ENCODE peak calls at places on chromosomes 12 and 14, in six cellular contexts. One of them, this sample, is unnamed.

GRCh38 chr12:89200217-89200616 is 152.1 kb downstream of the DUSP6 start:
- DNase-seq in trophoblast cell: no peak
- DNase-seq in IMR-90: no peak
- DNase-seq in mesenchymal stem cell: no peak
- DNase-seq in H9: no peak
- DNase-seq in H1: no peak
- DNase-seq in this sample: no peak

GRCh38 chr12:1523558-1524050 is 70.8 kb downstream of the FBXL14 start:
- DNase-seq in H1: peak
- DNase-seq in trophoblast cell: no peak
- DNase-seq in H9: peak
- DNase-seq in IMR-90: no peak
- DNase-seq in mesenchymal stem cell: no peak
- DNase-seq in this sample: no peak

GRCh38 chr14:105885561-105886320 is 359.4 kb downstream of the TMEM121 start:
- DNase-seq in H1: no peak
- DNase-seq in IMR-90: no peak
- DNase-seq in H9: no peak
- DNase-seq in mesenchymal stem cell: no peak
- DNase-seq in trophoblast cell: no peak
- DNase-seq in this sample: no peak

GRCh38 chr12:2244013-2244861 is 191.4 kb downstream of the CACNA1C start:
- DNase-seq in trophoblast cell: peak
- DNase-seq in IMR-90: peak
- DNase-seq in mesenchymal stem cell: peak
- DNase-seq in H9: peak
- DNase-seq in H1: no peak
- DNase-seq in this sample: peak

GRCh38 chr12:106629797-106630669 is 47.2 kb downstream of the RFX4 start:
- DNase-seq in H9: no peak
- DNase-seq in mesenchymal stem cell: no peak
- DNase-seq in trophoblast cell: no peak
- DNase-seq in IMR-90: no peak
- DNase-seq in H1: no peak
- DNase-seq in this sample: no peak

GRCh38 chr14:32509632-32510187 is 180.6 kb downstream of the AKAP6 start:
- DNase-seq in mesenchymal stem cell: peak
- DNase-seq in IMR-90: peak
- DNase-seq in H9: no peak
- DNase-seq in H1: no peak
- DNase-seq in trophoblast cell: peak
- DNase-seq in this sample: no peak

GRCh38 chr12:19783547-19784444 is 344.5 kb downstream of the AEBP2 start:
- DNase-seq in H9: peak
- DNase-seq in trophoblast cell: no peak
- DNase-seq in IMR-90: no peak
- DNase-seq in H1: no peak
- DNase-seq in mesenchymal stem cell: no peak
- DNase-seq in this sample: no peak

GRCh38 chr12:8123124-8123888 is at the start of gene CLEC4A:
- DNase-seq in mesenchymal stem cell: no peak
- DNase-seq in trophoblast cell: no peak
- DNase-seq in H9: no peak
- DNase-seq in H1: no peak
- DNase-seq in IMR-90: no peak
- DNase-seq in this sample: no peak

GRCh38 chr12:71541583-71541982 is 102.0 kb downstream of the LGR5 start:
- DNase-seq in mesenchymal stem cell: no peak
- DNase-seq in IMR-90: no peak
- DNase-seq in H1: no peak
- DNase-seq in H9: no peak
- DNase-seq in trophoblast cell: no peak
- DNase-seq in this sample: no peak

GRCh38 chr12:9750276-9751203 is 10.2 kb downstream of the CD69 start:
- DNase-seq in H9: peak
- DNase-seq in mesenchymal stem cell: peak
- DNase-seq in H1: no peak
- DNase-seq in IMR-90: peak
- DNase-seq in trophoblast cell: peak
- DNase-seq in this sample: peak

GRCh38 chr12:19852100-19852855 is 413.0 kb downstream of the AEBP2 start:
- DNase-seq in H9: no peak
- DNase-seq in H1: no peak
- DNase-seq in mesenchymal stem cell: no peak
- DNase-seq in trophoblast cell: peak
- DNase-seq in IMR-90: no peak
- DNase-seq in this sample: no peak

GRCh38 chr12:89087149-89087834 is 265.0 kb downstream of the DUSP6 start:
- DNase-seq in H1: no peak
- DNase-seq in trophoblast cell: peak
- DNase-seq in mesenchymal stem cell: no peak
- DNase-seq in H9: no peak
- DNase-seq in IMR-90: no peak
- DNase-seq in this sample: no peak

GRCh38 chr14:25049559-25050493 is at the start of gene STXBP6:
- DNase-seq in H1: peak
- DNase-seq in trophoblast cell: peak
- DNase-seq in H9: peak
- DNase-seq in IMR-90: peak
- DNase-seq in mesenchymal stem cell: peak
- DNase-seq in this sample: peak

GRCh38 chr14:100406505-100407131 is 83.5 kb downstream of the SLC25A47 start:
- DNase-seq in H9: no peak
- DNase-seq in mesenchymal stem cell: peak
- DNase-seq in H1: no peak
- DNase-seq in trophoblast cell: no peak
- DNase-seq in IMR-90: peak
- DNase-seq in this sample: no peak

GRCh38 chr14:61503167-61503801 is 181.9 kb downstream of the PRKCH start:
- DNase-seq in trophoblast cell: no peak
- DNase-seq in H9: no peak
- DNase-seq in H1: no peak
- DNase-seq in mesenchymal stem cell: no peak
- DNase-seq in IMR-90: peak
- DNase-seq in this sample: no peak

GRCh38 chr14:90061849-90062794 is at the start of gene KCNK13:
- DNase-seq in trophoblast cell: peak
- DNase-seq in mesenchymal stem cell: peak
- DNase-seq in IMR-90: no peak
- DNase-seq in H1: peak
- DNase-seq in H9: peak
- DNase-seq in this sample: peak

GRCh38 chr14:72366619-72367018 is 434.4 kb downstream of the RGS6 start:
- DNase-seq in mesenchymal stem cell: no peak
- DNase-seq in H1: no peak
- DNase-seq in trophoblast cell: no peak
- DNase-seq in H9: no peak
- DNase-seq in IMR-90: no peak
- DNase-seq in this sample: no peak

GRCh38 chr14:89351958-89352404 is 65.1 kb downstream of the FOXN3 start:
- DNase-seq in IMR-90: no peak
- DNase-seq in H9: no peak
- DNase-seq in trophoblast cell: no peak
- DNase-seq in H1: peak
- DNase-seq in mesenchymal stem cell: peak
- DNase-seq in this sample: no peak

GRCh38 chr12:19298837-19299605 is 140.3 kb upstream of the AEBP2 start:
- DNase-seq in mesenchymal stem cell: no peak
- DNase-seq in H1: no peak
- DNase-seq in IMR-90: no peak
- DNase-seq in H9: no peak
- DNase-seq in trophoblast cell: peak
- DNase-seq in this sample: no peak

GRCh38 chr14:89540009-89540829 is 123.2 kb upstream of the FOXN3 start:
- DNase-seq in mesenchymal stem cell: no peak
- DNase-seq in IMR-90: peak
- DNase-seq in H9: no peak
- DNase-seq in trophoblast cell: peak
- DNase-seq in H1: no peak
- DNase-seq in this sample: no peak

GRCh38 chr12:26688344-26688904 is 144.6 kb downstream of the ITPR2 start:
- DNase-seq in mesenchymal stem cell: no peak
- DNase-seq in IMR-90: no peak
- DNase-seq in H1: no peak
- DNase-seq in H9: no peak
- DNase-seq in trophoblast cell: no peak
- DNase-seq in this sample: no peak

GRCh38 chr12:133181238-133181959 is at the start of gene ZNF268:
- DNase-seq in trophoblast cell: peak
- DNase-seq in IMR-90: peak
- DNase-seq in H9: peak
- DNase-seq in H1: peak
- DNase-seq in mesenchymal stem cell: peak
- DNase-seq in this sample: peak

GRCh38 chr12:133174901-133175300 is 6.4 kb upstream of the ZNF268 start:
- DNase-seq in H1: no peak
- DNase-seq in trophoblast cell: no peak
- DNase-seq in mesenchymal stem cell: no peak
- DNase-seq in H9: no peak
- DNase-seq in IMR-90: no peak
- DNase-seq in this sample: no peak

GRCh38 chr12:133180669-133181068 is 626 bp upstream of the ZNF268 start:
- DNase-seq in IMR-90: no peak
- DNase-seq in trophoblast cell: no peak
- DNase-seq in mesenchymal stem cell: no peak
- DNase-seq in H1: no peak
- DNase-seq in H9: no peak
- DNase-seq in this sample: no peak
- H2AFZ ChIP-seq in IMR-90: no peak
- H2AFZ ChIP-seq in trophoblast cell: no peak
- H2AFZ ChIP-seq in mesenchymal stem cell: no peak
- H2AFZ ChIP-seq in H1: no peak
- H2AFZ ChIP-seq in H9: no peak
- H2AFZ ChIP-seq in this sample: peak

GRCh38 chr14:68407275-68407674 is 385.6 kb downstream of the ZFP36L1 start:
- DNase-seq in IMR-90: peak
- DNase-seq in mesenchymal stem cell: no peak
- DNase-seq in H9: no peak
- DNase-seq in trophoblast cell: no peak
- DNase-seq in H1: no peak
- DNase-seq in this sample: no peak
- H3K14ac ChIP-seq in IMR-90: no peak
- H3K14ac ChIP-seq in mesenchymal stem cell: no peak
- H3K14ac ChIP-seq in H9: no peak
- H3K14ac ChIP-seq in trophoblast cell: no peak
- H3K14ac ChIP-seq in H1: no peak
- H3K14ac ChIP-seq in this sample: no peak

GRCh38 chr12:68495666-68496065 is 115.0 kb upstream of the RAP1B start:
- DNase-seq in mesenchymal stem cell: peak
- DNase-seq in trophoblast cell: no peak
- DNase-seq in IMR-90: peak
- DNase-seq in H1: no peak
- DNase-seq in H9: no peak
- DNase-seq in this sample: no peak

GRCh38 chr12:68487721-68488309 is 122.9 kb upstream of the RAP1B start:
- DNase-seq in H9: peak
- DNase-seq in mesenchymal stem cell: no peak
- DNase-seq in trophoblast cell: no peak
- DNase-seq in IMR-90: no peak
- DNase-seq in H1: no peak
- DNase-seq in this sample: no peak

GRCh38 chr12:68489273-68489672 is 121.4 kb upstream of the RAP1B start:
- DNase-seq in H1: no peak
- DNase-seq in H9: no peak
- DNase-seq in trophoblast cell: no peak
- DNase-seq in mesenchymal stem cell: no peak
- DNase-seq in IMR-90: no peak
- DNase-seq in this sample: no peak

GRCh38 chr12:68491204-68491960 is 119.3 kb upstream of the RAP1B start:
- DNase-seq in IMR-90: no peak
- DNase-seq in trophoblast cell: no peak
- DNase-seq in H9: no peak
- DNase-seq in mesenchymal stem cell: no peak
- DNase-seq in H1: no peak
- DNase-seq in this sample: no peak

DNA sequence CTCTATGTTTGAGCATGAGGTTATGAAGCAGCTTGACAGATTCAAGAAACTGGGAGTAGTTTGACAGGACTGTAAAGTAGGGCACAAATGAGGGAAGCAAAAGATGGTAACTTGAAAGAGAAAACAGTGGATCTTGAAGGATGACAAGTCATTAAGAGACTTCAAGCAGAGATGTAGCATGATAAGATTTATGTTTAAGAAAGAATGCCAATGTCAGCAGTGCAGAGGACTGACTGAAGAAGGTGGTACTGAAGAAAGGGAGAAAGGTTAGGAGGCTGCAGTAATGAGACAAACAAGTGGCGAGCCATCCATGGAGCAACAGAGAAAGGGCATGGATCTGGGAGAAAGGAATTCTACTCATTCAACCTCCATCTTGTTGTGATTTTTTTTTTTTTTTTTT is 120.2 kb upstream of the RAP1B start:
- DNase-seq in H1: no peak
- DNase-seq in mesenchymal stem cell: no peak
- DNase-seq in H9: no peak
- DNase-seq in trophoblast cell: no peak
- DNase-seq in IMR-90: no peak
- DNase-seq in this sample: no peak
- H4K8ac ChIP-seq in H1: no peak
- H4K8ac ChIP-seq in mesenchymal stem cell: no peak
- H4K8ac ChIP-seq in H9: no peak
- H4K8ac ChIP-seq in trophoblast cell: no peak
- H4K8ac ChIP-seq in IMR-90: no peak
- H4K8ac ChIP-seq in this sample: no peak

GRCh38 chr12:105177208-105177607 is 58.8 kb downstream of the APPL2 start:
- DNase-seq in trophoblast cell: no peak
- DNase-seq in H1: no peak
- DNase-seq in H9: no peak
- DNase-seq in IMR-90: no peak
- DNase-seq in mesenchymal stem cell: no peak
- DNase-seq in this sample: no peak

GRCh38 chr12:105172037-105172436 is 63.9 kb downstream of the APPL2 start:
- DNase-seq in H1: no peak
- DNase-seq in H9: no peak
- DNase-seq in trophoblast cell: peak
- DNase-seq in mesenchymal stem cell: no peak
- DNase-seq in IMR-90: no peak
- DNase-seq in this sample: no peak

GRCh38 chr12:105170139-105170538 is 62.6 kb downstream of the WASHC4 start:
- DNase-seq in trophoblast cell: no peak
- DNase-seq in mesenchymal stem cell: no peak
- DNase-seq in IMR-90: no peak
- DNase-seq in H1: no peak
- DNase-seq in H9: no peak
- DNase-seq in this sample: no peak

DNA sequence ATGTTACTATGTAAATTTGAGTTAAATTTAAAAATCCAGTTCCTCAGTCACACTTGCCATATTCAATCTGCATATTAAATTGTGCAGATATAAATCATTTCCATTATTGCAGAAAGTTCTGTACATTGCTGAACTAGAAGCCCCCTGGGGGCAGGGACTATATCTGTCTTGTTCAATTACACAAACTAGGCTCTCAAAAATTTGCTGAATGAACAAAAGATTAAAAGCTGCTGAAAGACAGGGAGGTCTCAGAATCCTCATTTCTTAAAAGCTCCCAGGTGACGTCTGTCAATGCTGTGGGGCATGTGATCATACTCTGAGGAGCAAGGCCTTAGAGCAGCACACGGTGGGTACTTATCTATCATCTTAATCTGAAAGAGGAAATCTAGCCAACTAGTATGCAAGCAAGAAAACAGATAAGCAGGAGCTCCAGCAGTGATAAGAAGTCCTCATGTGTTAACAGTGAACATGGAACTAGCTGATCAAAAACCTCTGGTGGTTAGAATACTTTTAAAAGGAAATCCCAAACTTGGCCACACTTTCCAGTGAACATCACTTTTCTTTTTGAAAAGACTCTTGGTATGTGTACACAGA is 60.5 kb downstream of the APPL2 start:
- DNase-seq in H1: no peak
- DNase-seq in trophoblast cell: no peak
- DNase-seq in H9: no peak
- DNase-seq in mesenchymal stem cell: no peak
- DNase-seq in IMR-90: no peak
- DNase-seq in this sample: no peak
- H2AFZ ChIP-seq in H1: no peak
- H2AFZ ChIP-seq in trophoblast cell: no peak
- H2AFZ ChIP-seq in H9: no peak
- H2AFZ ChIP-seq in mesenchymal stem cell: no peak
- H2AFZ ChIP-seq in IMR-90: no peak
- H2AFZ ChIP-seq in this sample: no peak

This sample was measured in neuronal stem cell.